ENCODE peak calls at places on chromosomes 12 and 14, in five cellular contexts. E is psoas muscle, X is heart left ventricle, S is dorsolateral prefrontal cortex, W is HepG2. L is an unnamed sample.

GRCh38 chr12:2211119-2211518 is 158.3 kb downstream of the CACNA1C start:
- DNase-seq in E (no peak), X (no peak), S (no peak), W (no peak), L (no peak)

GRCh38 chr14:52960627-52961026 is 9.8 kb upstream of the FERMT2 start:
- DNase-seq in E (no peak), X (no peak), S (no peak), W (no peak), L (no peak)

GRCh38 chr12:29544428-29545101 is 47.1 kb upstream of the OVCH1 start:
- DNase-seq in E (no peak), X (no peak), S (no peak), W (no peak), L (no peak)

GRCh38 chr12:108302471-108303311 is 36.4 kb downstream of the CMKLR1 start:
- DNase-seq in E (peak), X (peak), S (no peak), W (peak), L (peak)

GRCh38 chr14:25006961-25007795 is 42.8 kb downstream of the STXBP6 start:
- DNase-seq in E (no peak), X (no peak), S (no peak), W (peak), L (no peak)

GRCh38 chr12:111074965-111075364 is 154.6 kb upstream of the MYL2 start:
- DNase-seq in E (no peak), X (no peak), S (no peak), W (no peak), L (no peak)

GRCh38 chr12:10354502-10354901 is 35.3 kb downstream of the KLRK1 start:
- DNase-seq in E (no peak), X (no peak), S (no peak), W (peak), L (no peak)

GRCh38 chr14:67814826-67815225 is 1.6 kb downstream of the ZFYVE26 start:
- DNase-seq in E (no peak), X (no peak), S (no peak), W (no peak), L (no peak)

GRCh38 chr12:131830335-131831020 is 2.3 kb downstream of the MMP17 start:
- DNase-seq in E (peak), X (peak), S (peak), W (peak), L (peak)

GRCh38 chr14:53325176-53325806 is 172.2 kb upstream of the DDHD1 start:
- DNase-seq in E (no peak), X (no peak), S (no peak), W (no peak), L (no peak)

GRCh38 chr14:36271939-36272907 is 48.2 kb downstream of the MBIP start:
- DNase-seq in E (no peak), X (peak), S (no peak), W (no peak), L (no peak)

GRCh38 chr14:106308839-106309389 is 782.5 kb downstream of the TMEM121 start:
- DNase-seq in E (no peak), X (no peak), S (no peak), W (peak), L (no peak)

GRCh38 chr14:100376751-100377171 is 53.6 kb downstream of the SLC25A47 start:
- DNase-seq in E (no peak), X (no peak), S (no peak), W (peak), L (no peak)

GRCh38 chr12:94284859-94285258 is 136.5 kb downstream of the PLXNC1 start:
- DNase-seq in E (no peak), X (no peak), S (no peak), W (no peak), L (no peak)

GRCh38 chr12:95625012-95625411 is 73.7 kb upstream of the USP44 start:
- DNase-seq in E (no peak), X (no peak), S (no peak), W (no peak), L (no peak)

GRCh38 chr14:95156765-95157194 is 549 bp downstream of the DICER1 start:
- DNase-seq in E (peak), X (peak), S (peak), W (peak), L (peak)

GRCh38 chr14:34211732-34212131 is 250.3 kb downstream of the SPTSSA start:
- DNase-seq in E (no peak), X (no peak), S (no peak), W (no peak), L (no peak)

GRCh38 chr12:66352197-66352596 is 49.9 kb downstream of the HELB start:
- DNase-seq in E (no peak), X (no peak), S (no peak), W (peak), L (peak)

GRCh38 chr12:48924617-48925217 is 575 bp downstream of the FKBP11 start:
- DNase-seq in E (peak), X (peak), S (no peak), W (no peak), L (peak)

GRCh38 chr12:49892084-49892731 is 11.5 kb downstream of the FAIM2 start:
- DNase-seq in E (no peak), X (no peak), S (no peak), W (no peak), L (no peak)

GRCh38 chr12:75631809-75632208 is 120.4 kb upstream of the KRR1 start:
- DNase-seq in E (no peak), X (no peak), S (no peak), W (no peak), L (no peak)

GRCh38 chr14:104048758-104049496 is 36.6 kb upstream of the ASPG start:
- DNase-seq in E (no peak), X (no peak), S (no peak), W (no peak), L (no peak)

GRCh38 chr12:93002278-93003054 is 73.4 kb upstream of the EEA1 start:
- DNase-seq in E (peak), X (no peak), S (no peak), W (no peak), L (no peak)

GRCh38 chr12:6020930-6021329 is 75.9 kb upstream of the ANO2 start:
- DNase-seq in E (no peak), X (no peak), S (no peak), W (no peak), L (no peak)

GRCh38 chr12:123115409-123116111 is 35.3 kb downstream of the PITPNM2 start:
- DNase-seq in E (peak), X (peak), S (no peak), W (no peak), L (no peak)

DNA sequence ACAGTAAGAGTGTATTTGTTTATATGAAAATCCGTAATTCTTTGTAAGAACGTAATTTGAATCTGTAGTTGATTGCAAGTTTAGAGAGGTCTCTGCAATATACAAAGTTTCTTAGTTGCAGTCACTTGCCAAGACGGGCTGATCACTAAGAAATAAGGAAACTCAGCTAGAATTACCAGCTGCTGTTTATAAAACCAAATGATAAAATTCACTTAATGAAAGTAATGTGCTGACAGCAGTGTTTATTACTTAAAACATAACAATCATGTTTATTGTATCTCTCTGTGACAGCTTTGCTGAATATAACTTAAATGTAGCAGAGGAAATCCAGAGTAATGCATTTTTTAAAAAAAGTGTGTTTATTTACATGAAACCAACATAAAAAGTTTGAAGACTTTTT is 31.2 kb downstream of the SRGAP1 start:
- DNase-seq in E (no peak), X (no peak), S (no peak), W (no peak), L (no peak)
- TF ChIP-seq CTCF in E (no peak), X (no peak), S (no peak), W (no peak), L (no peak)

GRCh38 chr12:24278832-24279231 is 329.4 kb upstream of the SOX5 start:
- DNase-seq in E (no peak), X (no peak), S (no peak), W (no peak), L (no peak)
- TF ChIP-seq CTCF in E (no peak), X (no peak), S (no peak), W (no peak), L (no peak)

GRCh38 chr14:50333010-50333409 is 20.9 kb downstream of the DMAC2L start:
- DNase-seq in E (peak), X (peak), S (no peak), W (no peak), L (no peak)

GRCh38 chr14:50336428-50336827 is 24.3 kb downstream of the DMAC2L start:
- DNase-seq in E (no peak), X (no peak), S (no peak), W (no peak), L (no peak)

GRCh38 chr14:50334211-50334610 is 22.1 kb downstream of the DMAC2L start:
- DNase-seq in E (no peak), X (no peak), S (no peak), W (no peak), L (no peak)

GRCh38 chr14:50335989-50336391 is 23.9 kb downstream of the DMAC2L start:
- DNase-seq in E (peak), X (peak), S (peak), W (no peak), L (no peak)

GRCh38 chr14:50335389-50335788 is 23.3 kb downstream of the DMAC2L start:
- DNase-seq in E (peak), X (peak), S (peak), W (peak), L (no peak)
- TF ChIP-seq CTCF in E (no peak), X (no peak), S (no peak), W (no peak), L (no peak)

GRCh38 chr14:93049295-93049694 is 66.4 kb downstream of the ITPK1 start:
- DNase-seq in E (no peak), X (peak), S (no peak), W (no peak), L (no peak)
- TF ChIP-seq CTCF in E (no peak), X (no peak), S (no peak), W (no peak), L (no peak)

DNA sequence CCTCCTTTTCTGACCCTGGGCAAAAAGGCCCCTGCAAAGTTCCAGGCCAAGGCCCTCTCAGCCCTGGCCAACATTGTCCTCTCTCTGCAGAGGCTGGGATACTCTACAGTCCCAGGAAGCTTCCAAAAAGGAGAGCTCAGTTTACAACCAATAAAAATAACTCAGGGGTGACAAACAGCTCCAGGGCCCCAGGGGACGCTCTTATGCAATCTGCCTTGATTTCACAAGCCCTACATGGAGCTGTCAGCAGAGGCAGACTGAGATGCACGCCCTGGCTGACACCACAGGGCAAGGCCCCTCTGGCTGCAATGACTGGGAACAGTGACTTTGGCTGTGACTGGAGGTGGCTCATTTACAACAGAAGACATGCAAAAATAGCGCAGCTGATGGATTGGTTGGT is 129.0 kb upstream of the MED13L start:
- DNase-seq in E (peak), X (peak), S (no peak), W (peak), L (no peak)
- TF ChIP-seq CTCF in E (no peak), X (no peak), S (no peak), W (peak), L (no peak)

GRCh38 chr12:7212678-7213077 is 23.2 kb downstream of the PEX5 start:
- DNase-seq in E (no peak), X (no peak), S (no peak), W (no peak), L (no peak)
- TF ChIP-seq CTCF in E (no peak), X (no peak), S (no peak), W (no peak), L (no peak)